ENCODE peak calls at places on chromosomes 12 and 14, in six cellular contexts. T is CD8-positive, alpha-beta T cell; Q is effector CD4-positive, alpha-beta T cell; W is heart left ventricle; C is activated CD4-positive, alpha-beta T cell treated with anti-CD3 and anti-CD28 coated beads, Interleukin-2, amount 50 U/mL, for 24 hours; U is stromal cell of bone marrow. A is an unnamed sample.

GRCh38 chr12:701896-702539 is 38.8 kb upstream of the NINJ2 start:
- DNase-seq in U (no peak), T (no peak), C (no peak), W (no peak), Q (no peak), A (no peak)

GRCh38 chr14:72104011-72104613 is 171.9 kb downstream of the RGS6 start:
- DNase-seq in Q (no peak), T (peak; percentile 15), C (peak; percentile 15), W (no peak), U (no peak), A (no peak)

GRCh38 chr12:119208626-119209061 is 29.9 kb downstream of the HSPB8 start:
- DNase-seq in T (no peak), W (peak; percentile 93), C (no peak), U (peak; percentile 83), Q (no peak), A (no peak)

GRCh38 chr14:77181603-77182437 is at the start of gene TMEM63C:
- DNase-seq in Q (no peak), T (peak; percentile 10), W (no peak), U (no peak), C (peak; percentile 55), A (no peak)

GRCh38 chr12:117064596-117064995 is 34.6 kb downstream of the TESC start:
- DNase-seq in T (no peak), C (no peak), W (no peak), Q (no peak), U (no peak), A (no peak)

GRCh38 chr14:65414961-65415589 is 2.5 kb downstream of the FUT8 start:
- DNase-seq in W (no peak), U (no peak), C (no peak), Q (peak; percentile 7), T (no peak), A (peak; percentile 31)

GRCh38 chr12:94228488-94228907 is 80.1 kb downstream of the PLXNC1 start:
- DNase-seq in T (no peak), U (no peak), C (no peak), W (no peak), Q (no peak), A (no peak)

GRCh38 chr12:80700327-80700726 is 7.1 kb upstream of the MYF6 start:
- DNase-seq in W (no peak), Q (no peak), T (no peak), U (no peak), C (no peak), A (no peak)

GRCh38 chr14:39243831-39244230 is 10.1 kb downstream of the MIA2 start:
- DNase-seq in T (no peak), C (no peak), W (no peak), Q (no peak), U (no peak), A (no peak)

GRCh38 chr14:32756775-32757174 is 181.9 kb upstream of the NPAS3 start:
- DNase-seq in C (no peak), Q (no peak), T (no peak), U (no peak), W (no peak), A (no peak)

GRCh38 chr12:127268121-127268520 is 998.8 kb upstream of the TMEM132C start:
- DNase-seq in Q (no peak), C (no peak), W (no peak), U (no peak), T (no peak), A (no peak)

GRCh38 chr14:96091941-96092411 is 52.8 kb downstream of the C14orf132 start:
- DNase-seq in C (no peak), U (peak; percentile 14), Q (no peak), W (peak; percentile 45), T (no peak), A (peak; percentile 28)

GRCh38 chr12:12182926-12183325 is 83.9 kb downstream of the LRP6 start:
- DNase-seq in C (no peak), T (no peak), U (peak; percentile 29), W (no peak), Q (no peak), A (peak; percentile 56)

GRCh38 chr12:105164068-105164467 is 56.5 kb downstream of the WASHC4 start:
- DNase-seq in T (no peak), W (no peak), Q (no peak), C (no peak), U (no peak), A (no peak)

GRCh38 chr12:1588574-1588944 is 5.8 kb downstream of the FBXL14 start:
- DNase-seq in T (no peak), C (no peak), U (no peak), Q (no peak), W (no peak), A (no peak)

GRCh38 chr14:106436310-106436905 is 910.0 kb downstream of the TMEM121 start:
- DNase-seq in W (no peak), Q (peak; percentile 29), T (peak; percentile 62), U (no peak), C (peak; percentile 65), A (no peak)

GRCh38 chr14:101232340-101233015 is 328.8 kb upstream of the DIO3 start:
- DNase-seq in C (no peak), Q (no peak), U (no peak), W (no peak), T (no peak), A (no peak)

GRCh38 chr14:88895116-88895515 is 70.7 kb downstream of the TTC8 start:
- DNase-seq in U (no peak), T (no peak), C (no peak), W (no peak), Q (no peak), A (peak; percentile 16)

GRCh38 chr12:104456950-104457745 is 400 bp downstream of the CHST11 start:
- DNase-seq in W (peak; percentile 58), Q (peak; percentile 34), U (peak; percentile 57), T (peak; percentile 52), C (peak; percentile 50), A (peak; percentile 68)

GRCh38 chr12:9711664-9712063 is 21.2 kb downstream of the CLECL1 start:
- DNase-seq in W (no peak), U (no peak), T (no peak), Q (no peak), C (no peak), A (no peak)